ENCODE peak calls at places on chromosomes 3 and 15, in ten cellular contexts. Q is CD8-positive, alpha-beta memory T cell; S is A549; D is H1; G is mesenchymal stem cell; J is tibial artery; R is pancreas; U is CD4-positive, alpha-beta T cell; A is HCT116; I is MG63. L is an unnamed sample.

GRCh38 chr15:40930430-40931299 is 1.5 kb downstream of the DLL4 start:
- DNase-seq in Q (no peak), S (peak; percentile 50), D (no peak), G (peak; percentile 66), J (no peak), R (peak; percentile 38), U (peak; percentile 30), A (peak; percentile 70), I (no peak), L (no peak)

GRCh38 chr3:30766522-30766921 is 127.9 kb downstream of the GADL1 start:
- DNase-seq in Q (no peak), S (no peak), D (no peak), G (no peak), J (no peak), R (no peak), U (no peak), A (no peak), I (no peak), L (no peak)

GRCh38 chr3:99753268-99753975 is 64.2 kb upstream of the CMSS1 start:
- DNase-seq in Q (no peak), S (peak; percentile 54), D (no peak), G (peak; percentile 79), J (no peak), R (no peak), U (no peak), A (peak; percentile 28), I (peak; percentile 39), L (no peak)

GRCh38 chr15:60972301-60972700 is 256.8 kb downstream of the RORA start:
- DNase-seq in Q (no peak), S (no peak), D (no peak), G (peak; percentile 46), J (no peak), R (no peak), U (no peak), A (no peak), I (no peak), L (no peak)

GRCh38 chr3:71251156-71251775 is 332.3 kb downstream of the FOXP1 start:
- DNase-seq in Q (no peak), S (peak; percentile 80), D (no peak), G (peak; percentile 53), J (no peak), R (no peak), U (no peak), A (no peak), I (no peak), L (no peak)

GRCh38 chr3:101884776-101885175 is 35.5 kb downstream of the NFKBIZ start:
- DNase-seq in Q (no peak), S (no peak), D (no peak), G (no peak), J (no peak), R (no peak), U (no peak), A (no peak), I (no peak), L (no peak)

GRCh38 chr3:161500057-161500836 is 3.6 kb downstream of the OTOL1 start:
- DNase-seq in Q (no peak), S (no peak), D (no peak), G (no peak), J (no peak), R (no peak), U (no peak), A (no peak), I (no peak), L (no peak)

GRCh38 chr3:30007668-30008067 is 598.7 kb upstream of the TGFBR2 start:
- DNase-seq in Q (no peak), S (no peak), D (no peak), G (no peak), J (no peak), R (no peak), U (no peak), A (no peak), I (no peak), L (no peak)

GRCh38 chr15:34336947-34337556 is 529 bp downstream of the SLC12A6 start:
- DNase-seq in Q (no peak), S (no peak), D (no peak), G (no peak), J (no peak), R (no peak), U (peak; percentile 16), A (no peak), I (no peak), L (no peak)

GRCh38 chr3:26712211-26713026 is 89.8 kb downstream of the LRRC3B start:
- DNase-seq in Q (no peak), S (peak; percentile 34), D (no peak), G (peak; percentile 18), J (no peak), R (no peak), U (no peak), A (peak; percentile 3), I (no peak), L (no peak)

GRCh38 chr3:185215873-185216586 is 37.8 kb downstream of the EHHADH start:
- DNase-seq in Q (no peak), S (peak; percentile 14), D (no peak), G (peak; percentile 32), J (no peak), R (no peak), U (no peak), A (no peak), I (no peak), L (no peak)

GRCh38 chr3:58013973-58014649 is 5.9 kb downstream of the FLNB start:
- DNase-seq in Q (no peak), S (no peak), D (no peak), G (peak; percentile 71), J (peak; percentile 71), R (no peak), U (no peak), A (no peak), I (peak; percentile 81), L (no peak)

GRCh38 chr15:80547264-80547663 is 143.1 kb downstream of the ARNT2 start:
- DNase-seq in Q (no peak), S (no peak), D (no peak), G (peak; percentile 25), J (no peak), R (no peak), U (no peak), A (no peak), I (no peak), L (no peak)

GRCh38 chr3:152589644-152590043 is 245.3 kb upstream of the P2RY1 start:
- DNase-seq in Q (no peak), S (no peak), D (no peak), G (no peak), J (no peak), R (no peak), U (no peak), A (no peak), I (no peak), L (no peak)

GRCh38 chr3:124520970-124521369 is 209.3 kb upstream of the UMPS start:
- DNase-seq in Q (no peak), S (peak; percentile 30), D (no peak), G (peak; percentile 25), J (no peak), R (no peak), U (no peak), A (no peak), I (peak; percentile 37), L (no peak)

GRCh38 chr15:27694506-27695077 is 404.5 kb downstream of the OCA2 start:
- DNase-seq in Q (no peak), S (no peak), D (no peak), G (no peak), J (no peak), R (no peak), U (no peak), A (no peak), I (no peak), L (no peak)
- H3K9me3 ChIP-seq in Q (no peaks in the 10 kb centered on the region), S (peaks cover 6% of the 10 kb centered on the region), D (peaks cover 3% of the 10 kb centered on the region), G (no peaks in the 10 kb centered on the region), J (no peaks in the 10 kb centered on the region), R (no peaks in the 10 kb centered on the region), U (no peaks in the 10 kb centered on the region), A (peaks cover 13% of the 10 kb centered on the region), I (no peaks in the 10 kb centered on the region), L (no peaks in the 10 kb centered on the region)

GRCh38 chr15:25062551-25063430 is 108.0 kb downstream of the SNRPN start:
- DNase-seq in Q (no peak), S (no peak), D (no peak), G (no peak), J (no peak), R (no peak), U (no peak), A (no peak), I (no peak), L (no peak)
- H3K9me3 ChIP-seq in Q (peaks cover 100% of the 10 kb centered on the region), S (peaks cover 71% of the 10 kb centered on the region), D (peaks cover 99% of the 10 kb centered on the region), G (peaks cover 100% of the 10 kb centered on the region), J (peaks cover 100% of the 10 kb centered on the region), R (peaks cover 9% of the 10 kb centered on the region), U (peaks cover 100% of the 10 kb centered on the region), A (peaks cover 16% of the 10 kb centered on the region), I (peaks cover 5% of the 10 kb centered on the region), L (peaks cover 51% of the 10 kb centered on the region)

DNA sequence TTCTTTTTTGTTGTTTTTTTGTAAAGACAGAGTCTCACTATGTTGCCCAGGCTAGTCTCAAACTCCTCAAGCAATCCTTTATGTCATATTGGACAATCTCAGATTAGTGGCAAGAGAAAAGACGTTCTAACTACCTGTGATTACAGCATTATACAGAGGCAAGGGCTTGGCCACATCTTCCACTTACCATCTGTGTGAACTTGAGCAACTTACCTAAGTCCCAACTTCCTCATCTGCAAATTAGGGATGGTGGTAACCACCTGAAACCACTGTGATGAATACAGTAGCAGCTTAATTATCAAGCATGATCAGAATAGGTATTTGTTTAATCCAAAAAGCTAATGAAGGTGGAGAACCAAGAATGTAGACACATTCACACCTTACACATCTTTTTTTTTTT is 16.1 kb downstream of the LRRC2 start:
- DNase-seq in Q (no peak), S (no peak), D (no peak), G (no peak), J (no peak), R (no peak), U (no peak), A (no peak), I (no peak), L (no peak)
- H3K9me3 ChIP-seq in Q (no peaks in the 10 kb centered on the region), S (no peaks in the 10 kb centered on the region), D (peaks cover 13% of the 10 kb centered on the region), G (no peaks in the 10 kb centered on the region), J (no peaks in the 10 kb centered on the region), R (no peaks in the 10 kb centered on the region), U (no peaks in the 10 kb centered on the region), A (no peaks in the 10 kb centered on the region), I (no peaks in the 10 kb centered on the region), L (no peaks in the 10 kb centered on the region)

DNA sequence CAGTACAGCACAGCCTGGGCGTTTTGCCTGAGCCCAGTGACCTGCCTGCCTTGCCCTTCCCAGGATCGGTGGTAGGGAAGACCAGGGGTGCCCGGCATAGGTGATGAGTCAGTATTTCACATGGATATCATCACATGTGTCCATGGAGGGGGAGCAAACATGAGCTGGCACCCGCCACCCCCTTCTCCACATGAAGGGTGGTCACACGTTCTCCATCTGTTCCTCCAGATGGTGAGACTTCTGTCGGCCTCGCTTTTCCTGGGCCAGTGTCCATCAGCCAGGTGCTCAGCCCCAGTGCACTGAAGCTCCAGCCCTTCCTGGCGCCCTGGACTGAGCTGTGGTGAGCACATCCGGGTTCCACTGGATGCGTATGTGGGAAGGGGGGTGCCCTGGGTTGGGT is 208.4 kb downstream of the UBE3A start:
- DNase-seq in Q (no peak), S (no peak), D (no peak), G (no peak), J (no peak), R (no peak), U (no peak), A (no peak), I (no peak), L (no peak)
- H3K9me3 ChIP-seq in Q (no peaks in the 10 kb centered on the region), S (no peaks in the 10 kb centered on the region), D (peaks cover 100% of the 10 kb centered on the region), G (no peaks in the 10 kb centered on the region), J (peaks cover 7% of the 10 kb centered on the region), R (no peaks in the 10 kb centered on the region), U (no peaks in the 10 kb centered on the region), A (peaks cover 7% of the 10 kb centered on the region), I (no peaks in the 10 kb centered on the region), L (peaks cover 3% of the 10 kb centered on the region)

GRCh38 chr15:20646529-20647142 is 105.0 kb upstream of the GOLGA6L6 start:
- DNase-seq in Q (no peak), S (no peak), D (no peak), G (no peak), J (no peak), R (no peak), U (no peak), A (no peak), I (no peak), L (no peak)
- H3K9me3 ChIP-seq in Q (no peaks in the 10 kb centered on the region), S (peaks cover 21% of the 10 kb centered on the region), D (peaks cover 40% of the 10 kb centered on the region), G (no peaks in the 10 kb centered on the region), J (no peaks in the 10 kb centered on the region), R (no peaks in the 10 kb centered on the region), U (no peaks in the 10 kb centered on the region), A (peaks cover 47% of the 10 kb centered on the region), I (no peaks in the 10 kb centered on the region), L (no peaks in the 10 kb centered on the region)